ENCODE peak calls at places on chromosomes 11 and 22, in six cellular contexts. L is PC-3, R is right lobe of liver, T is pancreas, Z is HCT116, X is astrocyte. K is an unnamed sample. For H3K4me1 and H3K27me3, the result is how much of the 10 kb centered on the place peaks cover.

GRCh38 chr11:126446581-126446980 is 91.1 kb downstream of the ST3GAL4 start:
- DNase-seq in L (no peak), R (no peak), T (no peak), Z (no peak), X (no peak), K (no peak)

GRCh38 chr22:25403752-25404471 is 160.6 kb upstream of the GRK3 start:
- DNase-seq in L (peak), R (no peak), T (no peak), Z (no peak), X (peak), K (no peak)

GRCh38 chr22:37186228-37186996 is 1.6 kb downstream of the C1QTNF6 start:
- DNase-seq in L (peak), R (no peak), T (no peak), Z (peak), X (peak), K (peak)

GRCh38 chr22:49666146-49666809 is 161.4 kb downstream of the BRD1 start:
- DNase-seq in L (no peak), R (peak), T (no peak), Z (no peak), X (no peak), K (no peak)

GRCh38 chr11:65003282-65003681 is 6.5 kb upstream of the BATF2 start:
- DNase-seq in L (peak), R (no peak), T (no peak), Z (no peak), X (peak), K (no peak)

GRCh38 chr11:19769820-19770219 is 57.2 kb downstream of the NAV2 start:
- DNase-seq in L (peak), R (no peak), T (no peak), Z (no peak), X (peak), K (no peak)

GRCh38 chr22:42752912-42753311 is 32.2 kb upstream of the A4GALT start:
- DNase-seq in L (no peak), R (no peak), T (no peak), Z (no peak), X (no peak), K (no peak)

GRCh38 chr22:29302402-29302680 is 4.1 kb upstream of the GAS2L1 start:
- DNase-seq in L (no peak), R (peak), T (no peak), Z (no peak), X (no peak), K (no peak)

GRCh38 chr11:77107950-77108349 is 5.3 kb downstream of the OMP start:
- DNase-seq in L (peak), R (no peak), T (peak), Z (peak), X (peak), K (peak)

GRCh38 chr11:102806296-102806695 is 8.3 kb upstream of the MMP1 start:
- DNase-seq in L (no peak), R (no peak), T (no peak), Z (no peak), X (peak), K (no peak)

GRCh38 chr11:34155759-34156062 is 50.3 kb downstream of the NAT10 start:
- DNase-seq in L (no peak), R (no peak), T (no peak), Z (no peak), X (no peak), K (no peak)

GRCh38 chr22:30557243-30557642 is 10.7 kb upstream of the SEC14L6 start:
- DNase-seq in L (no peak), R (no peak), T (no peak), Z (no peak), X (no peak), K (no peak)

GRCh38 chr11:115759622-115760527 is 255.7 kb upstream of the CADM1 start:
- DNase-seq in L (no peak), R (no peak), T (peak), Z (no peak), X (peak), K (no peak)

GRCh38 chr11:29184939-29185890 is 831.6 kb downstream of the KCNA4 start:
- DNase-seq in L (peak), R (no peak), T (no peak), Z (no peak), X (peak), K (no peak)

GRCh38 chr11:60100511-60100910 is 12.0 kb downstream of the MS4A2 start:
- DNase-seq in L (no peak), R (no peak), T (no peak), Z (no peak), X (no peak), K (no peak)

GRCh38 chr11:34192481-34193401 is 87.3 kb downstream of the NAT10 start:
- DNase-seq in L (peak), R (no peak), T (no peak), Z (peak), X (peak), K (peak)

GRCh38 chr11:123055132-123055924 is 6.6 kb downstream of the HSPA8 start:
- DNase-seq in L (no peak), R (no peak), T (no peak), Z (no peak), X (no peak), K (no peak)

GRCh38 chr11:123054301-123055065 is 7.5 kb downstream of the HSPA8 start:
- DNase-seq in L (peak), R (no peak), T (no peak), Z (peak), X (peak), K (no peak)

GRCh38 chr11:123056835-123057491 is 5.0 kb downstream of the HSPA8 start:
- DNase-seq in L (no peak), R (no peak), T (no peak), Z (no peak), X (no peak), K (no peak)

GRCh38 chr11:123060265-123061000 is 1.5 kb downstream of the HSPA8 start:
- DNase-seq in L (no peak), R (no peak), T (no peak), Z (no peak), X (no peak), K (no peak)

DNA sequence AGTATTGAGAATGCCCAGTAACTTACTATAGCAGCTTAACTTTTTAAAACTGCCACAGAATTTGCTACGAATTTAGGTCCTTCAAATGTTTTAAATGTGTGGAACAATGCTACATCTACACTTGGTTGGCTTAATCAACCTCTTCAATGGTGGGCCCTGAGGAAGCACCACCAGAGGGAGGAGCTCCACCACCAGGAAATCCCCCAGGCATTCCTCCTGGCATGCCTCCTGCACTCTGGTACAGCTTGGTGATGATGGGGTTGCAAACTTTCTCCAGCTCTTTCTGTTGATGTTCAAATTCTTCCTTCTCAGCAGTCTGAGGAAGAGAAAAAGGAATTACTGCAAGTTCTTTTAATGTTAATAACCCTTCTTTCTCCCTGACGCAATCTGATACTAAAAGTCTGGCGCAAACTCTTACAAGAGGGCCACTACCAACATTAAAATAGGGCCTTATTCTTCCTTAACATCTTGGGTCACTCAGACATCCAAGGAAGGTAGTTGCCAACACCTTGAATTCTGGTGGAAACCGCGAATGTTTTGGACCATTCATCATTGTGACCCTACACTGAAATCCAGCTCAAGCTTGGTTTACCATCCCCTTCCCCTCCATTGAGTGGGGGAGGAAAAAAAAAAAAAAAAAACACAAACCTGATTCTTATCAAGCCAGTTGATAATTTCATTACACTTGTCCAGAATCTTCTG is 4.2 kb downstream of the HSPA8 start:
- DNase-seq in L (no peak), R (no peak), T (no peak), Z (no peak), X (no peak), K (no peak)
- TF ChIP-seq CTCF in L (no peak), R (no peak), T (no peak), Z (no peak), X (no peak), K (no peak)

GRCh38 chr22:44999231-44999630 is 10.6 kb downstream of the PHF21B start:
- DNase-seq in L (no peak), R (no peak), T (no peak), Z (no peak), X (no peak), K (no peak)
- H3K4me1 ChIP-seq in L (under half), R (under half), T (under half), Z (under half), X (under half), K (under half)

DNA sequence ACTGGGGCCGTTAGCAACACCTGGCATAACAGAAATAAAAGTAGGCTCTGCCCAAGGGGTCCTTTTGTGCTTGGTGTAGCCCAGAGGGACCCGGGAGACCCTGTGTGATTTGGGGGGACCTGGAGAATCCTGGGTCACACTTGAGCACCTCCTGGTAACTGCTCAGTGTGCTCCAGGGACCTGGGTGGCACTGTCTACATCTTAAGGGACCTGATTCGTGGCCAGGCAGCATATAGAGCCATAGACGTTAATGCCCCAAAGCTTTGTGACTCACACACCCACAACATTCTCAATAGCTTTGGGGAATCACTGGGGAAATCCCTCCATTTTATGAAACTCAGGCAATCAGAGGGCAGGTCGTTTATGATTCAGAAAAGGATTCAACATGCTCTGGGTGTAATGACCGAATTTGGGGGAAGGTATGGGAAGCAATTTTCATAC is 3.6 kb upstream of the IGF2 start:
- DNase-seq in L (peak), R (no peak), T (no peak), Z (no peak), X (peak), K (no peak)
- H3K27me3 ChIP-seq in L (half or more), R (under half), T (under half), Z (under half), X (half or more), K (half or more)

GRCh38 chr11:45852018-45852711 is 4.9 kb downstream of the CRY2 start:
- DNase-seq in L (no peak), R (peak), T (no peak), Z (no peak), X (no peak), K (no peak)
- TF ChIP-seq CTCF in L (no peak), R (no peak), T (no peak), Z (no peak), X (no peak), K (no peak)

GRCh38 chr11:120211522-120212258 is 858 bp downstream of the OAF start:
- DNase-seq in L (peak), R (no peak), T (no peak), Z (no peak), X (no peak), K (no peak)
- H3K4me1 ChIP-seq in L (half or more), R (under half), T (under half), Z (half or more), X (under half), K (under half)

DNA sequence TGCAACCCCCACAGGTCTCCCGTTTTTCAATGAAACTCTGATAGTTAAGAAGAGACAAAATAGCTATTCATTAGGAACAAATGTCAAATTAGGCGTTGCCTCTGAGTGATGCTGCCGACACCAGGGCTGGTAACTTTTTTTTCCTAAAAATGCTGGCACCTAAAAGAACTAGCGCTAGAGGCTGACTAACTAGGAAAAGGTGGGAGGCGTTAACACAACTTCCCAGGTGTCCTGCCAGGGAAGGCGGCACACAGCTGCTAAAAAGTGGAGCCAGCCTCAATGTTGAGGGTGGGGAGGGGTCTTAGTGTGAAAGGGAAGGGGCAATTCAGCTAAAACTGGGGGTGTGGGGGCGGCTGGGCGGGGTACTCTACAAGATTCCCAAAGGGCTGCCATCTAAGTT is 5.4 kb downstream of the MN1 start:
- DNase-seq in L (no peak), R (no peak), T (no peak), Z (no peak), X (no peak), K (no peak)
- H3K27me3 ChIP-seq in L (under half), R (under half), T (under half), Z (under half), X (under half), K (under half)

K was measured in lung.